ENCODE peak calls at places on chromosome 16, in seven cellular contexts. One of them, this sample, is unnamed.

GRCh38 chr16:64580558-64580957 is 541.3 kb downstream of the CDH11 start:
- DNase-seq in CD4-positive, CD25-positive, alpha-beta regulatory T cell: no peak
- DNase-seq in mesenchymal stem cell: no peak
- DNase-seq in naive thymus-derived CD4-positive, alpha-beta T cell: no peak
- DNase-seq in heart left ventricle: no peak
- DNase-seq in heart right ventricle: no peak
- DNase-seq in A549: no peak
- DNase-seq in this sample: no peak

GRCh38 chr16:57665541-57665940 is 2.6 kb upstream of the ADGRG3 start:
- DNase-seq in CD4-positive, CD25-positive, alpha-beta regulatory T cell: no peak
- DNase-seq in mesenchymal stem cell: no peak
- DNase-seq in naive thymus-derived CD4-positive, alpha-beta T cell: no peak
- DNase-seq in heart left ventricle: no peak
- DNase-seq in heart right ventricle: no peak
- DNase-seq in A549: no peak
- DNase-seq in this sample: no peak

GRCh38 chr16:4239020-4239419 is 2.9 kb downstream of the SRL start:
- DNase-seq in CD4-positive, CD25-positive, alpha-beta regulatory T cell: no peak
- DNase-seq in mesenchymal stem cell: no peak
- DNase-seq in naive thymus-derived CD4-positive, alpha-beta T cell: no peak
- DNase-seq in heart left ventricle: no peak
- DNase-seq in heart right ventricle: no peak
- DNase-seq in A549: no peak
- DNase-seq in this sample: no peak

GRCh38 chr16:19835989-19836421 is 48.6 kb downstream of the GPRC5B start:
- DNase-seq in CD4-positive, CD25-positive, alpha-beta regulatory T cell: no peak
- DNase-seq in mesenchymal stem cell: peak; percentile 51
- DNase-seq in naive thymus-derived CD4-positive, alpha-beta T cell: no peak
- DNase-seq in heart left ventricle: no peak
- DNase-seq in heart right ventricle: no peak
- DNase-seq in A549: no peak
- DNase-seq in this sample: no peak

GRCh38 chr16:75640598-75640997 is 6.9 kb downstream of the KARS1 start:
- DNase-seq in CD4-positive, CD25-positive, alpha-beta regulatory T cell: no peak
- DNase-seq in mesenchymal stem cell: peak; percentile 92
- DNase-seq in naive thymus-derived CD4-positive, alpha-beta T cell: no peak
- DNase-seq in heart left ventricle: no peak
- DNase-seq in heart right ventricle: no peak
- DNase-seq in A549: no peak
- DNase-seq in this sample: no peak

GRCh38 chr16:71421911-71422310 is 19.9 kb downstream of the TLE7 start:
- DNase-seq in CD4-positive, CD25-positive, alpha-beta regulatory T cell: peak; percentile 39
- DNase-seq in mesenchymal stem cell: no peak
- DNase-seq in naive thymus-derived CD4-positive, alpha-beta T cell: no peak
- DNase-seq in heart left ventricle: no peak
- DNase-seq in heart right ventricle: no peak
- DNase-seq in A549: peak; percentile 51
- DNase-seq in this sample: no peak

GRCh38 chr16:46765050-46765449 is 16.9 kb upstream of the MYLK3 start:
- DNase-seq in CD4-positive, CD25-positive, alpha-beta regulatory T cell: no peak
- DNase-seq in mesenchymal stem cell: peak; percentile 42
- DNase-seq in naive thymus-derived CD4-positive, alpha-beta T cell: no peak
- DNase-seq in heart left ventricle: no peak
- DNase-seq in heart right ventricle: no peak
- DNase-seq in A549: no peak
- DNase-seq in this sample: no peak

GRCh38 chr16:86925067-86925791 is 346.9 kb downstream of the FOXL1 start:
- DNase-seq in CD4-positive, CD25-positive, alpha-beta regulatory T cell: no peak
- DNase-seq in mesenchymal stem cell: peak; percentile 83
- DNase-seq in naive thymus-derived CD4-positive, alpha-beta T cell: no peak
- DNase-seq in heart left ventricle: no peak
- DNase-seq in heart right ventricle: no peak
- DNase-seq in A549: no peak
- DNase-seq in this sample: peak; percentile 70

GRCh38 chr16:19919142-19919541 is 34.5 kb upstream of the GPRC5B start:
- DNase-seq in CD4-positive, CD25-positive, alpha-beta regulatory T cell: no peak
- DNase-seq in mesenchymal stem cell: no peak
- DNase-seq in naive thymus-derived CD4-positive, alpha-beta T cell: no peak
- DNase-seq in heart left ventricle: no peak
- DNase-seq in heart right ventricle: no peak
- DNase-seq in A549: no peak
- DNase-seq in this sample: no peak

GRCh38 chr16:73177896-73178295 is 130.0 kb upstream of the ZFHX3 start:
- DNase-seq in CD4-positive, CD25-positive, alpha-beta regulatory T cell: no peak
- DNase-seq in mesenchymal stem cell: no peak
- DNase-seq in naive thymus-derived CD4-positive, alpha-beta T cell: no peak
- DNase-seq in heart left ventricle: no peak
- DNase-seq in heart right ventricle: no peak
- DNase-seq in A549: no peak
- DNase-seq in this sample: no peak

GRCh38 chr16:48547530-48547929 is 62.5 kb downstream of the N4BP1 start:
- DNase-seq in CD4-positive, CD25-positive, alpha-beta regulatory T cell: no peak
- DNase-seq in mesenchymal stem cell: no peak
- DNase-seq in naive thymus-derived CD4-positive, alpha-beta T cell: no peak
- DNase-seq in heart left ventricle: no peak
- DNase-seq in heart right ventricle: no peak
- DNase-seq in A549: no peak
- DNase-seq in this sample: no peak

GRCh38 chr16:54446639-54447038 is 160.1 kb upstream of the IRX3 start:
- DNase-seq in CD4-positive, CD25-positive, alpha-beta regulatory T cell: no peak
- DNase-seq in mesenchymal stem cell: peak; percentile 75
- DNase-seq in naive thymus-derived CD4-positive, alpha-beta T cell: no peak
- DNase-seq in heart left ventricle: peak; percentile 67
- DNase-seq in heart right ventricle: peak; percentile 56
- DNase-seq in A549: no peak
- DNase-seq in this sample: peak; percentile 68

GRCh38 chr16:89701425-89702406 is at the start of gene SPATA2L:
- DNase-seq in CD4-positive, CD25-positive, alpha-beta regulatory T cell: peak; percentile 98
- DNase-seq in mesenchymal stem cell: peak; percentile 84
- DNase-seq in naive thymus-derived CD4-positive, alpha-beta T cell: peak; percentile 99
- DNase-seq in heart left ventricle: peak; percentile 95
- DNase-seq in heart right ventricle: peak; percentile 88
- DNase-seq in A549: peak; percentile 92
- DNase-seq in this sample: peak; percentile 89

GRCh38 chr16:54174201-54174600 is 112.4 kb downstream of the IRX3 start:
- DNase-seq in CD4-positive, CD25-positive, alpha-beta regulatory T cell: no peak
- DNase-seq in mesenchymal stem cell: no peak
- DNase-seq in naive thymus-derived CD4-positive, alpha-beta T cell: no peak
- DNase-seq in heart left ventricle: no peak
- DNase-seq in heart right ventricle: no peak
- DNase-seq in A549: no peak
- DNase-seq in this sample: no peak

GRCh38 chr16:21590287-21590686 is 9.1 kb upstream of the METTL9 start:
- DNase-seq in CD4-positive, CD25-positive, alpha-beta regulatory T cell: no peak
- DNase-seq in mesenchymal stem cell: no peak
- DNase-seq in naive thymus-derived CD4-positive, alpha-beta T cell: no peak
- DNase-seq in heart left ventricle: no peak
- DNase-seq in heart right ventricle: no peak
- DNase-seq in A549: no peak
- DNase-seq in this sample: no peak

GRCh38 chr16:12191102-12191501 is 214.6 kb downstream of the SNX29 start:
- DNase-seq in CD4-positive, CD25-positive, alpha-beta regulatory T cell: no peak
- DNase-seq in mesenchymal stem cell: no peak
- DNase-seq in naive thymus-derived CD4-positive, alpha-beta T cell: no peak
- DNase-seq in heart left ventricle: no peak
- DNase-seq in heart right ventricle: no peak
- DNase-seq in A549: no peak
- DNase-seq in this sample: no peak

GRCh38 chr16:48353565-48354163 is 31.5 kb downstream of the SIAH1 start:
- DNase-seq in CD4-positive, CD25-positive, alpha-beta regulatory T cell: peak; percentile 84
- DNase-seq in mesenchymal stem cell: peak; percentile 86
- DNase-seq in naive thymus-derived CD4-positive, alpha-beta T cell: peak; percentile 79
- DNase-seq in heart left ventricle: no peak
- DNase-seq in heart right ventricle: no peak
- DNase-seq in A549: peak; percentile 81
- DNase-seq in this sample: no peak

GRCh38 chr16:86498661-86499493 is 11.4 kb upstream of the FOXF1 start:
- DNase-seq in CD4-positive, CD25-positive, alpha-beta regulatory T cell: no peak
- DNase-seq in mesenchymal stem cell: peak; percentile 59
- DNase-seq in naive thymus-derived CD4-positive, alpha-beta T cell: no peak
- DNase-seq in heart left ventricle: peak; percentile 16
- DNase-seq in heart right ventricle: no peak
- DNase-seq in A549: no peak
- DNase-seq in this sample: no peak

GRCh38 chr16:66342294-66342900 is 24.1 kb upstream of the CDH5 start:
- DNase-seq in CD4-positive, CD25-positive, alpha-beta regulatory T cell: peak; percentile 4
- DNase-seq in mesenchymal stem cell: peak; percentile 18
- DNase-seq in naive thymus-derived CD4-positive, alpha-beta T cell: no peak
- DNase-seq in heart left ventricle: no peak
- DNase-seq in heart right ventricle: no peak
- DNase-seq in A549: peak; percentile 68
- DNase-seq in this sample: no peak

GRCh38 chr16:17989255-17989654 is 347.3 kb downstream of the NPIPA8 start:
- DNase-seq in CD4-positive, CD25-positive, alpha-beta regulatory T cell: no peak
- DNase-seq in mesenchymal stem cell: no peak
- DNase-seq in naive thymus-derived CD4-positive, alpha-beta T cell: no peak
- DNase-seq in heart left ventricle: no peak
- DNase-seq in heart right ventricle: no peak
- DNase-seq in A549: no peak
- DNase-seq in this sample: no peak

GRCh38 chr16:51374790-51375189 is 223.7 kb upstream of the SALL1 start:
- DNase-seq in CD4-positive, CD25-positive, alpha-beta regulatory T cell: no peak
- DNase-seq in mesenchymal stem cell: no peak
- DNase-seq in naive thymus-derived CD4-positive, alpha-beta T cell: no peak
- DNase-seq in heart left ventricle: no peak
- DNase-seq in heart right ventricle: no peak
- DNase-seq in A549: no peak
- DNase-seq in this sample: no peak
- H3K4me1 ChIP-seq in CD4-positive, CD25-positive, alpha-beta regulatory T cell: no peaks in the 10 kb centered on the region
- H3K4me1 ChIP-seq in mesenchymal stem cell: no peaks in the 10 kb centered on the region
- H3K4me1 ChIP-seq in naive thymus-derived CD4-positive, alpha-beta T cell: no peaks in the 10 kb centered on the region
- H3K4me1 ChIP-seq in heart left ventricle: no peaks in the 10 kb centered on the region
- H3K4me1 ChIP-seq in heart right ventricle: no peaks in the 10 kb centered on the region
- H3K4me1 ChIP-seq in A549: no peaks in the 10 kb centered on the region
- H3K4me1 ChIP-seq in this sample: no peaks in the 10 kb centered on the region

DNA sequence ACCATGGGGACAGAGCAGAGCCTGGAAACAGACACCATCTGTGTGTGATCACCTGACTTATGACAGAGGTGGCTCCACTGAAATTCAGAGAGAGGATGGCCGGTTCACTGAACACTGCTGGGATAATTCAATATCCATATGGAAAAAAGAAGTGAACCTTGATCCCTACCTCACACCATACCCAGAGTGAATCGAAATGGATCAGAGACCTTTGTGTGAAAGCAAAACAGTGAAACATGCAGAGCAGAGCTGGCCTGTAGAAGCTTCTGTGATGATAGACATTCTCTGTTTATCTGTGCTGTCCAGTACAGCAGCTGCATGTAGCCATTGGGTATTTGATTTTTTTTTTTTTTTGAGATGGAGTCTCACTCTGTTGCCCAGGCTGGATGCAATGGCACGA is 20.3 kb downstream of the ADCY7 start:
- DNase-seq in CD4-positive, CD25-positive, alpha-beta regulatory T cell: no peak
- DNase-seq in mesenchymal stem cell: no peak
- DNase-seq in naive thymus-derived CD4-positive, alpha-beta T cell: no peak
- DNase-seq in heart left ventricle: no peak
- DNase-seq in heart right ventricle: no peak
- DNase-seq in A549: no peak
- DNase-seq in this sample: no peak
- H3K27ac ChIP-seq in CD4-positive, CD25-positive, alpha-beta regulatory T cell: peak overlapping the region; percentile 23
- H3K27ac ChIP-seq in mesenchymal stem cell: no peak overlapping the region
- H3K27ac ChIP-seq in naive thymus-derived CD4-positive, alpha-beta T cell: no peak overlapping the region
- H3K27ac ChIP-seq in heart left ventricle: no peak overlapping the region
- H3K27ac ChIP-seq in heart right ventricle: no peak overlapping the region
- H3K27ac ChIP-seq in A549: no peak overlapping the region
- H3K27ac ChIP-seq in this sample: no peak overlapping the region

GRCh38 chr16:87952751-87953150 is 1.5 kb downstream of the BANP start:
- DNase-seq in CD4-positive, CD25-positive, alpha-beta regulatory T cell: no peak
- DNase-seq in mesenchymal stem cell: no peak
- DNase-seq in naive thymus-derived CD4-positive, alpha-beta T cell: no peak
- DNase-seq in heart left ventricle: no peak
- DNase-seq in heart right ventricle: no peak
- DNase-seq in A549: no peak
- DNase-seq in this sample: no peak
- H3K4me3 ChIP-seq in CD4-positive, CD25-positive, alpha-beta regulatory T cell: peak overlapping the region; percentile 91
- H3K4me3 ChIP-seq in mesenchymal stem cell: peak overlapping the region; percentile 95
- H3K4me3 ChIP-seq in naive thymus-derived CD4-positive, alpha-beta T cell: no peak overlapping the region
- H3K4me3 ChIP-seq in heart left ventricle: no peak overlapping the region
- H3K4me3 ChIP-seq in heart right ventricle: no peak overlapping the region
- H3K4me3 ChIP-seq in A549: peak overlapping the region; percentile 98
- H3K4me3 ChIP-seq in this sample: no peak overlapping the region

GRCh38 chr16:62035115-62036092 is 834 bp downstream of the CDH8 start:
- DNase-seq in CD4-positive, CD25-positive, alpha-beta regulatory T cell: no peak
- DNase-seq in mesenchymal stem cell: no peak
- DNase-seq in naive thymus-derived CD4-positive, alpha-beta T cell: no peak
- DNase-seq in heart left ventricle: peak; percentile 41
- DNase-seq in heart right ventricle: no peak
- DNase-seq in A549: no peak
- DNase-seq in this sample: no peak

GRCh38 chr16:62038225-62038624 is 2.0 kb upstream of the CDH8 start:
- DNase-seq in CD4-positive, CD25-positive, alpha-beta regulatory T cell: no peak
- DNase-seq in mesenchymal stem cell: no peak
- DNase-seq in naive thymus-derived CD4-positive, alpha-beta T cell: no peak
- DNase-seq in heart left ventricle: no peak
- DNase-seq in heart right ventricle: no peak
- DNase-seq in A549: no peak
- DNase-seq in this sample: no peak

GRCh38 chr16:62034236-62035114 is 1.8 kb downstream of the CDH8 start:
- DNase-seq in CD4-positive, CD25-positive, alpha-beta regulatory T cell: no peak
- DNase-seq in mesenchymal stem cell: no peak
- DNase-seq in naive thymus-derived CD4-positive, alpha-beta T cell: no peak
- DNase-seq in heart left ventricle: no peak
- DNase-seq in heart right ventricle: no peak
- DNase-seq in A549: no peak
- DNase-seq in this sample: no peak

GRCh38 chr16:62036807-62037135 is 533 bp upstream of the CDH8 start:
- DNase-seq in CD4-positive, CD25-positive, alpha-beta regulatory T cell: no peak
- DNase-seq in mesenchymal stem cell: no peak
- DNase-seq in naive thymus-derived CD4-positive, alpha-beta T cell: no peak
- DNase-seq in heart left ventricle: no peak
- DNase-seq in heart right ventricle: no peak
- DNase-seq in A549: no peak
- DNase-seq in this sample: no peak

DNA sequence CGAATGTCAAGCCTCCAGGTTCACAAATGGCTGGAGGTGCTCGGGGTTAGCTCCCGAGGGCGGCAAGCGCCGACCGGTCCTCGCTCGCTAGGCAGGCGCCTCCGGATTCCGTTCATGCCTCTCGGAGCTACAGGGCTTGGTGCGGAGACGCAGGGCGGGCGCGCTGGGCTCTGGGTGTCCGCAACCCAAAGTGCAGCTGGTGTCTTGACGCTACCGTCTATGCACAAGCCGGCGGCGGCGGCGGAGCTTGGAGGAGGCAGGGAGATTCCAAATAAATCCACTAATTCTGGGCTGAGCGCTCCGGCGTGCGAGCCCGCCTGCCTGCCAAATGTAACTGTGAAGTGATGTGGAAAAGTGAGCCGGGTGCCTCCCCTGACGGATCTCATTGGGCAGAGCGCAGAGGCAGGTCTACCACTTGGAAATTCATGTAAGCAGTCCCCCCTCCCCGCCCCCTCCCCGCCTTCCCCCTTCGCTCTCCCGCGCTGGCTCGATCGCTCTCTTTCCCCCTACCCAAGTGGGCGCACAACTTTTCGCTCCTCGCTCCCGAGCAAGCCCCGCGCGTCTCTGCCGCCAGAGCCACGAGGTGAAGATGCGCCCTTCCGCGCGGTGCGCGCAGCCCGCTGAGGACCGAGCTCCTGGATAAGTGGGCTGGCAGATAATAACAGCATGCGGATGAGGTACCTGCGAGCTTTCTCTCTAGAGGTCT is at the start of gene CDH8:
- DNase-seq in CD4-positive, CD25-positive, alpha-beta regulatory T cell: no peak
- DNase-seq in mesenchymal stem cell: no peak
- DNase-seq in naive thymus-derived CD4-positive, alpha-beta T cell: no peak
- DNase-seq in heart left ventricle: peak; percentile 56
- DNase-seq in heart right ventricle: no peak
- DNase-seq in A549: no peak
- DNase-seq in this sample: peak; percentile 45
- H3K4me1 ChIP-seq in CD4-positive, CD25-positive, alpha-beta regulatory T cell: no peaks in the 10 kb centered on the region
- H3K4me1 ChIP-seq in mesenchymal stem cell: peaks cover 22% of the 10 kb centered on the region
- H3K4me1 ChIP-seq in naive thymus-derived CD4-positive, alpha-beta T cell: no peaks in the 10 kb centered on the region
- H3K4me1 ChIP-seq in heart left ventricle: no peaks in the 10 kb centered on the region
- H3K4me1 ChIP-seq in heart right ventricle: no peaks in the 10 kb centered on the region
- H3K4me1 ChIP-seq in A549: peaks cover 7% of the 10 kb centered on the region
- H3K4me1 ChIP-seq in this sample: peaks cover 4% of the 10 kb centered on the region

This sample was measured in aorta.